ENCODE peak calls at places on chromosomes 6 and 20, in five cellular contexts. A, M, I, P and R are unnamed samples.

GRCh38 chr6:168608113-168608400 is 167.1 kb downstream of the SMOC2 start:
- DNase-seq in A (no peak), M (no peak), I (no peak), P (no peak), R (no peak)

GRCh38 chr6:83221886-83222479 is 28.8 kb downstream of the RWDD2A start:
- DNase-seq in A (peak), M (no peak), I (no peak), P (peak), R (peak)

GRCh38 chr20:31560900-31561598 is 44.0 kb upstream of the ID1 start:
- DNase-seq in A (peak), M (no peak), I (peak), P (peak), R (peak)

GRCh38 chr6:133978896-133979240 is 25.8 kb downstream of the TBPL1 start:
- DNase-seq in A (no peak), M (no peak), I (no peak), P (no peak), R (no peak)

GRCh38 chr6:93163146-93163545 is 256.2 kb downstream of the EPHA7 start:
- DNase-seq in A (no peak), M (no peak), I (no peak), P (no peak), R (no peak)

GRCh38 chr6:47083586-47084047 is 41.5 kb upstream of the ADGRF1 start:
- DNase-seq in A (peak), M (no peak), I (peak), P (peak), R (peak)

GRCh38 chr20:6707231-6707870 is 60.1 kb upstream of the BMP2 start:
- DNase-seq in A (no peak), M (no peak), I (no peak), P (no peak), R (no peak)

GRCh38 chr6:15551262-15551661 is 111.6 kb downstream of the DTNBP1 start:
- DNase-seq in A (no peak), M (no peak), I (no peak), P (no peak), R (no peak)

GRCh38 chr6:151482290-151482689 is 11.5 kb upstream of the CCDC170 start:
- DNase-seq in A (peak), M (no peak), I (no peak), P (peak), R (no peak)

GRCh38 chr6:42313038-42313437 is 95.4 kb upstream of the MRPS10 start:
- DNase-seq in A (peak), M (no peak), I (no peak), P (peak), R (peak)

GRCh38 chr6:120410586-120410985 is 923.7 kb downstream of the TBC1D32 start:
- DNase-seq in A (no peak), M (no peak), I (no peak), P (no peak), R (no peak)

GRCh38 chr6:91105532-91105931 is 518.7 kb upstream of the MAP3K7 start:
- DNase-seq in A (no peak), M (no peak), I (no peak), P (no peak), R (no peak)

GRCh38 chr6:68718379-68719073 is 83.4 kb downstream of the ADGRB3 start:
- DNase-seq in A (peak), M (no peak), I (no peak), P (no peak), R (peak)

GRCh38 chr6:167806061-167806700 is 20.5 kb upstream of the AFDN start:
- DNase-seq in A (no peak), M (no peak), I (no peak), P (no peak), R (no peak)

GRCh38 chr6:137637161-137637560 is 143.0 kb upstream of the OLIG3 start:
- DNase-seq in A (peak), M (no peak), I (peak), P (peak), R (peak)

GRCh38 chr6:16671302-16672289 is 89.7 kb downstream of the ATXN1 start:
- DNase-seq in A (no peak), M (no peak), I (no peak), P (no peak), R (no peak)

GRCh38 chr20:43983359-43983758 is 68.7 kb downstream of the TOX2 start:
- DNase-seq in A (no peak), M (no peak), I (no peak), P (no peak), R (no peak)

DNA sequence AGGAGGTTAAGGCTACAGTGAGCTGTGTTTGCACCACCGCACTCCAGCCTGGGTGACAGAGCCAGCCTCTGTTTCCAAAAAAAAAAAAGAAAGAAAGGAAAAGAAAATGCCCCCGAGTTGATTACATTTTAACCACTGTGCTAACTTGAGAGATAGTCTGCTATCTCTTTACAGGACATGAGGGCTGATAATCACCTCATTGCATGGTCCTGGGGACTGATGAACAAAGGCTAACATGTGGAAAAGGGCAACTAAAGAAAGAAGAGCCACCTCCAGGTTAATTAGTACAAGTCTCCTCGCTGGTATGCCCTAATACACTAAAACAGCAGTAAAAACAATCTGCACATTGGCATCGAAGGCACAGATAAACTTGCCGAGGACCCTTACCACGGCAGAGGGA is 4.2 kb upstream of the PLG start:
- DNase-seq in A (no peak), M (no peak), I (no peak), P (no peak), R (no peak)
- TF ChIP-seq CTCF in A (no peak), M (no peak), I (no peak), P (no peak), R (no peak)

GRCh38 chr6:37705239-37706051 is 7.8 kb upstream of the MDGA1 start:
- DNase-seq in A (peak), M (peak), I (peak), P (peak), R (peak)
- TF ChIP-seq CTCF in A (peak), M (peak), I (peak), P (peak), R (peak)

GRCh38 chr6:113854531-113855499 is 2.3 kb upstream of the MARCKS start:
- DNase-seq in A (peak), M (peak), I (peak), P (peak), R (peak)
- TF ChIP-seq CTCF in A (peak), M (peak), I (peak), P (no peak), R (no peak)

GRCh38 chr20:63359937-63360849 is 956 bp downstream of the CHRNA4 start:
- DNase-seq in A (no peak), M (no peak), I (no peak), P (no peak), R (no peak)

GRCh38 chr20:63359164-63359934 is 1.8 kb downstream of the CHRNA4 start:
- DNase-seq in A (no peak), M (no peak), I (no peak), P (no peak), R (no peak)

GRCh38 chr20:63361507-63362425 is 617 bp upstream of the CHRNA4 start:
- DNase-seq in A (no peak), M (no peak), I (no peak), P (no peak), R (no peak)

GRCh38 chr20:63362426-63363009 is 1.4 kb upstream of the CHRNA4 start:
- DNase-seq in A (no peak), M (no peak), I (no peak), P (no peak), R (no peak)

GRCh38 chr20:63360850-63361497 is at the start of gene CHRNA4:
- DNase-seq in A (no peak), M (no peak), I (no peak), P (no peak), R (peak)
- TF ChIP-seq CTCF in A (no peak), M (no peak), I (no peak), P (no peak), R (no peak)